ENCODE peak calls at places on chromosomes 12 and 14, in nine cellular contexts. A, L, I, T, S, G, K, U and O are unnamed samples.

GRCh38 chr12:80598004-80598606 is 109.3 kb upstream of the MYF6 start:
- DNase-seq in A (peak), L (no peak), I (no peak), T (no peak), S (peak), G (no peak), K (no peak), U (no peak), O (peak)

GRCh38 chr14:36773136-36773540 is 111.5 kb downstream of the PAX9 start:
- DNase-seq in A (no peak), L (no peak), I (no peak), T (no peak), S (peak), G (no peak), K (no peak), U (no peak), O (peak)

GRCh38 chr14:55780156-55780946 is 200.3 kb downstream of the KTN1 start:
- DNase-seq in A (no peak), L (no peak), I (no peak), T (peak), S (peak), G (no peak), K (peak), U (no peak), O (no peak)

GRCh38 chr14:90820958-90821357 is 4.7 kb upstream of the TTC7B start:
- DNase-seq in A (peak), L (no peak), I (no peak), T (no peak), S (peak), G (no peak), K (no peak), U (no peak), O (no peak)

GRCh38 chr12:49636979-49637378 is 13.6 kb downstream of the PRPF40B start:
- DNase-seq in A (no peak), L (no peak), I (peak), T (no peak), S (peak), G (peak), K (no peak), U (peak), O (peak)

GRCh38 chr14:91873476-91874265 is 6.3 kb upstream of the TC2N start:
- DNase-seq in A (no peak), L (no peak), I (no peak), T (no peak), S (peak), G (no peak), K (no peak), U (no peak), O (no peak)

GRCh38 chr14:103899316-103899715 is 28.9 kb upstream of the TDRD9 start:
- DNase-seq in A (no peak), L (no peak), I (no peak), T (no peak), S (no peak), G (no peak), K (no peak), U (peak), O (no peak)

GRCh38 chr12:9721394-9722092 is 11.4 kb downstream of the CLECL1 start:
- DNase-seq in A (no peak), L (no peak), I (no peak), T (no peak), S (peak), G (no peak), K (no peak), U (no peak), O (no peak)

GRCh38 chr12:89166525-89166934 is 185.8 kb downstream of the DUSP6 start:
- DNase-seq in A (no peak), L (no peak), I (no peak), T (no peak), S (peak), G (no peak), K (no peak), U (no peak), O (no peak)

GRCh38 chr14:74563621-74564159 is 48.3 kb downstream of the LTBP2 start:
- DNase-seq in A (no peak), L (no peak), I (no peak), T (no peak), S (peak), G (no peak), K (no peak), U (no peak), O (no peak)

GRCh38 chr12:126362964-126363363 is 1297.7 kb downstream of the AACS start:
- DNase-seq in A (no peak), L (no peak), I (peak), T (no peak), S (no peak), G (no peak), K (no peak), U (no peak), O (peak)

GRCh38 chr12:20459920-20460319 is 91.6 kb downstream of the PDE3A start:
- DNase-seq in A (no peak), L (no peak), I (no peak), T (no peak), S (no peak), G (no peak), K (no peak), U (no peak), O (peak)

GRCh38 chr14:60277605-60278190 is 28.7 kb downstream of the PPM1A start:
- DNase-seq in A (no peak), L (no peak), I (no peak), T (no peak), S (no peak), G (no peak), K (no peak), U (no peak), O (no peak)

GRCh38 chr12:68455676-68456345 is 123.6 kb upstream of the MDM1 start:
- DNase-seq in A (no peak), L (no peak), I (no peak), T (no peak), S (peak), G (no peak), K (no peak), U (no peak), O (no peak)

GRCh38 chr12:47813491-47814196 is 6.1 kb downstream of the HDAC7 start:
- DNase-seq in A (no peak), L (no peak), I (peak), T (no peak), S (no peak), G (no peak), K (no peak), U (no peak), O (no peak)

GRCh38 chr14:30874120-30874998 is at the start of gene COCH:
- DNase-seq in A (no peak), L (no peak), I (peak), T (no peak), S (no peak), G (no peak), K (no peak), U (peak), O (peak)
- TF ChIP-seq CTCF in A (no peak), L (no peak), I (peak), T (peak), S (peak), G (no peak), K (peak), U (peak), O (peak)

GRCh38 chr14:63712123-63712522 is 15.7 kb downstream of the SGPP1 start:
- DNase-seq in A (no peak), L (no peak), I (no peak), T (no peak), S (no peak), G (no peak), K (no peak), U (no peak), O (no peak)

GRCh38 chr14:63710497-63710896 is 17.4 kb downstream of the SGPP1 start:
- DNase-seq in A (no peak), L (no peak), I (no peak), T (no peak), S (peak), G (no peak), K (no peak), U (no peak), O (no peak)

GRCh38 chr14:63717704-63718103 is 10.2 kb downstream of the SGPP1 start:
- DNase-seq in A (no peak), L (no peak), I (no peak), T (no peak), S (peak), G (no peak), K (no peak), U (peak), O (no peak)

GRCh38 chr14:63713765-63714164 is 14.1 kb downstream of the SGPP1 start:
- DNase-seq in A (no peak), L (no peak), I (no peak), T (no peak), S (peak), G (no peak), K (no peak), U (no peak), O (no peak)

DNA sequence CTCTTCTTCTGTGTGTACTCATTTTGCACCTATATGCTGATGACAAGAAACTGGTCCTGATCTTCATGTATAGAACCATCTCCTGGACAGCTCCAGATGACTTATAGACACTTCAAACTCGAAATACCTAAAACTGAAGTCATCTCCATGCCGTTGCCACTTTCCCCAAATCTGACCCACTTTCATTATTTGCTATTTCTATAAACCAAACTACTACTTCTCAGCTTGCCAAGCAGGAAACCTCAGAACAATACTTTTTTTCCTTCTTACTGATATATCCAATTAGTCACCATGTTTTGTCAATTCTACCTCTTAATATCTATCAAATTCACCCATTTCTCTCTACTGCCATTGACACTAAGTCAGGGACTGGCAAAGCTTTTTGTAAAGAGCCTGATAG is 14.8 kb downstream of the SGPP1 start:
- DNase-seq in A (no peak), L (no peak), I (no peak), T (no peak), S (no peak), G (no peak), K (no peak), U (no peak), O (no peak)
- H3K27ac ChIP-seq in A (peak), L (no peak), I (no peak), T (no peak), S (no peak), G (no peak), K (no peak), U (no peak), O (no peak)

GRCh38 chr14:86035882-86036281 is 505.9 kb downstream of the FLRT2 start:
- DNase-seq in A (no peak), L (no peak), I (peak), T (no peak), S (no peak), G (no peak), K (no peak), U (peak), O (peak)
- TF ChIP-seq CTCF in A (peak), L (no peak), I (peak), T (no peak), S (peak), G (no peak), K (no peak), U (peak), O (peak)

DNA sequence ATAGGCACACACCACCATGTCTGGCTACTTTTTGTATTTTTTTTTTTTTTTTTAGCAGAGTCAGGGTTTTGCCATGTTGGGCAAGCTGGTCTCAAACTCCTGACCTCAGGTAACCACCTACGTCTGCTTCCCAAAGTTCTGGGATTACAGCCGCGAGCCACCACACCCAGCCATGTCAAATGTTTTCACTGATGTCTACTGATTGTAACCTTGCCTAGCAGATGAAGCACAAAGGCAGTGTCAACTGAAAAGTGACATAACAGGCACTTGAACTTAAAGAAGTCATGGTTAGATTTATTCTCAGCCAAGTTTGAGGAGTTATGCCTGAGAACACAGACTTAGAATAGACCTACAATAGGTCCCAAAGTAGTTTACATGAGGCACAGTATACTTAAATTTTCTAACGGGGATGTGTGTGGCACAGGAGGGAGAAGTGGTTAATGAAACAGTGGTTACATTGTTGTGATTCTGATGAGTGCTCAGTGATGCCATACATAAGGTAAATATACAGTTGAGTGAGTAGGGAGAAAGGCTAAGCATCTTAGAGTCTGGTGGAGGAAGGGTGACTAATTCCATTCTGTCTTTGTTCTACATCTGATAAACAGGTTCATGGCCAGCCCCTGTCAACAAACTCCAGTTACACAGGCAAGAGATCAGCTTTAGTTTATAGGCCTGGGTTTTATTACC is 12.6 kb upstream of the RNASE4 start:
- DNase-seq in A (no peak), L (no peak), I (no peak), T (no peak), S (peak), G (no peak), K (no peak), U (no peak), O (no peak)
- H3K27ac ChIP-seq in A (no peak), L (no peak), I (no peak), T (no peak), S (no peak), G (no peak), K (no peak), U (no peak), O (no peak)

GRCh38 chr14:70585221-70585620 is 15.2 kb downstream of the MED6 start:
- DNase-seq in A (no peak), L (no peak), I (no peak), T (no peak), S (peak), G (no peak), K (no peak), U (no peak), O (no peak)
- TF ChIP-seq CTCF in A (no peak), L (no peak), I (no peak), T (no peak), S (peak), G (no peak), K (no peak), U (no peak), O (peak)

GRCh38 chr12:116592116-116592637 is 33.0 kb downstream of the MAP1LC3B2 start:
- DNase-seq in A (no peak), L (peak), I (no peak), T (no peak), S (no peak), G (no peak), K (no peak), U (no peak), O (no peak)
- H3K27ac ChIP-seq in A (no peak), L (peak), I (no peak), T (peak), S (peak), G (peak), K (peak), U (no peak), O (no peak)

GRCh38 chr14:106277503-106277902 is 751.1 kb downstream of the TMEM121 start:
- DNase-seq in A (no peak), L (no peak), I (no peak), T (no peak), S (no peak), G (no peak), K (no peak), U (peak), O (no peak)
- TF ChIP-seq CTCF in A (peak), L (no peak), I (no peak), T (no peak), S (no peak), G (no peak), K (no peak), U (peak), O (peak)

DNA sequence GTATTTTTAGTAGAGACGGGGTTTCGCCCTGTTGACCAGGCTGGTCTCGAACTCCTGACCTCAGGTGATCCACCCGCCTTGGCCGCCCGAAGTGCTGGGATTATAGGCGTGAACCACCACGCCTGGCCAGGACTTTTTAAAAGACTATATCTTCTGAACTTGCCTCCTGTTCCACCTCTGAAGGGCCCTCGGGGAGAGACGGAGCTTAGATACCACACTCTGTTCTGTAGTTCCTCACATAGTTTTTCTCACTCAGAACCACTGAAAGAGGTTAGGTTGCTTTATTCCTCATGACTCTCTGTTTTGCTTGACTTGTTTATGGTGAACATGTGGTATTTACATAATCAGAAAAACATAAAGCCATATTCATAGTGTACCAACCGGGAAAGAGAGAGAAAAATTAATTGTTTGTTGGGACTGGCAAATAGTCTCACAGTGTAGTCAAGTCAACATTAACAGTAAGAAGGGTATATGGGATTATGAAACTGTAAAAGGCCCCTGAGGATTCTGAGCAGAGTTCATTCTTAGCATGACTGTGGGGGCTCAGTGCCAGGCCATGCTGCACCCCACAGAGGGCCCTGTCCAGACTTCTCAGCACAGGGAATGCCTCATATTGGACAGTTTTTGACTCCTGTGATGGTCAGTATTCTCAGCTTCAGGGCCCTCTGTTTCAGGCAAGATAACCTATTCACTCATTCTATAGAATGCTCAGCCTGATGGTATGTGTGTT is 342.3 kb downstream of the ZFP36L1 start:
- DNase-seq in A (no peak), L (no peak), I (no peak), T (no peak), S (no peak), G (no peak), K (no peak), U (no peak), O (no peak)
- H3K27ac ChIP-seq in A (no peak), L (peak), I (no peak), T (peak), S (no peak), G (peak), K (no peak), U (no peak), O (no peak)

DNA sequence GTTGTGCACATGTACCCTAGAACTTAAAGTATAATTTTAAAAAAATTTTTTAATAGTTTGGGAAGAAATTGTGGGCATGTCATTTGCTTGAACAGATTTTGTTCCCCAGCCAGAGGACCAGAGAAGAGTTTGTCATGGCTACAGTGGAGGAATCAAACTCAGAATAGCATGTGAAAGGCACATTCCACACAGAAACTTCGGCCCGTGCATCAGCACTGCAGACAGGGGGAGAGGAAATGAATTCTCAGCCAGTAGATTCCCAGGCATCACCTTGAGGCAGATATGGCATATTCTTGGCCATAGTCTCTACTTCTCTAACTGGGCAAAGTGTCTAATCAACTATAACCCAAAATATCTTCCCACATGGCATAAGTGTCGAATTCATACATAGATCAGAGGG is 153.3 kb downstream of the PRKCH start:
- DNase-seq in A (no peak), L (no peak), I (no peak), T (no peak), S (no peak), G (no peak), K (no peak), U (no peak), O (no peak)
- TF ChIP-seq CTCF in A (no peak), L (no peak), I (no peak), T (no peak), S (no peak), G (no peak), K (no peak), U (no peak), O (no peak)